ENCODE peak calls at places on chromosomes 3 and 15, in four cellular contexts. One of them, this sample, is unnamed.

GRCh38 chr15:65338366-65338765 is 33.9 kb downstream of the RNU5B-1 start:
- DNase-seq in HepG2: no peak
- DNase-seq in GM12878: no peak
- DNase-seq in GM12891: no peak
- DNase-seq in this sample: no peak

GRCh38 chr3:143171141-143171651 is 51.6 kb downstream of the CHST2 start:
- DNase-seq in GM12878: peak; percentile 77
- DNase-seq in GM12891: no peak
- DNase-seq in HepG2: no peak
- DNase-seq in this sample: no peak

GRCh38 chr15:39746176-39746575 is 36.5 kb downstream of the FSIP1 start:
- DNase-seq in GM12891: no peak
- DNase-seq in GM12878: no peak
- DNase-seq in HepG2: no peak
- DNase-seq in this sample: no peak

GRCh38 chr3:197680955-197681521 is 55.7 kb downstream of the RUBCN start:
- DNase-seq in HepG2: no peak
- DNase-seq in GM12878: no peak
- DNase-seq in GM12891: no peak
- DNase-seq in this sample: no peak

GRCh38 chr3:98528474-98529346 is 3.1 kb upstream of the GPR15 start:
- DNase-seq in HepG2: peak; percentile 14
- DNase-seq in GM12878: no peak
- DNase-seq in GM12891: no peak
- DNase-seq in this sample: no peak

GRCh38 chr3:49616491-49616941 is 57.6 kb upstream of the APEH start:
- DNase-seq in GM12878: no peak
- DNase-seq in HepG2: no peak
- DNase-seq in GM12891: no peak
- DNase-seq in this sample: no peak

GRCh38 chr15:45522931-45523331 is 376 bp upstream of the SLC30A4 start:
- DNase-seq in HepG2: no peak
- DNase-seq in GM12891: no peak
- DNase-seq in GM12878: no peak
- DNase-seq in this sample: no peak

GRCh38 chr3:194344012-194344411 is 7.1 kb downstream of the CPN2 start:
- DNase-seq in HepG2: peak; percentile 30
- DNase-seq in GM12878: no peak
- DNase-seq in GM12891: peak; percentile 84
- DNase-seq in this sample: peak; percentile 69

GRCh38 chr3:194826594-194826993 is 140.9 kb downstream of the FAM43A start:
- DNase-seq in HepG2: no peak
- DNase-seq in GM12891: no peak
- DNase-seq in GM12878: no peak
- DNase-seq in this sample: no peak

GRCh38 chr3:127849368-127849767 is 27.1 kb upstream of the MGLL start:
- DNase-seq in GM12878: no peak
- DNase-seq in HepG2: no peak
- DNase-seq in GM12891: no peak
- DNase-seq in this sample: no peak

DNA sequence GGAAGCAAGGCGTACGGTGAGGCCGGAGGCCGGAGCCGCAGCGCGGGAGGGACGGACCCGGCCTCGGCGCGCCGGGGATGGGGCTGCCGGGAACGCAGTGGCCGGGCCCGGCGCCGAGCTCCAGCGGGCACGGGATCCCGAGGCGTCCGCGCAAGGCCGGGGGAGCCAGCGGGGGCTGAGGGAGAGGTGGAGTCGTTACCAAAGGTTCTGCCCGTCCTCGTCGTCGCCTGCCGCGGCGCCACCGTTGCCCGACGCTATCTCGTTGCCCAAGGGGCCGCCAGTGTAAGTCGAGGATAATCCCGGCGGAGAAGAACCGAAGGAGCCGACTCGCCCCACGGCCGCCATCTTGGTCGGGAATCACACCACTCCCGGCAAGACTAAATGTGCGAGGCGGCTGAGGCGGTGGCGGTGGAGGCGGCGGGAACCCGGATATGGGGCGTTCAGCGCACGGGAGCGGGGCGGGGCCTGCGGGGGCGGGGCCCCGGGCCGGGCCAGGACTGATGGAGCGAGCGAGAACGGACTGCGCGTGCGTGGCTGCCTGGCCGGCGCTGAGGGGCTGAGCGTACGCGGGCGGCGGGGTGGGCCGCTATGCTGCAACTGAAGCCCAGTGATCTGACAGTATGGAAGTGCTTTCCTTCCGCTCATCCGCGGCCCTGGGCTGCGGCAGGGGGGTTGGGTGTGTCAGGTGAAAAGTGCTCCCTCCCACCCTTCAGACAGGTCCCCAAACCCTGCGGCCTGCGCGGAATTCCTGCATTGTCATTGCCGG is at the start of gene DYNC1LI1:
- DNase-seq in GM12878: peak; percentile 65
- DNase-seq in GM12891: peak; percentile 93
- DNase-seq in HepG2: peak; percentile 80
- DNase-seq in this sample: peak; percentile 87
- TF ChIP-seq POLR2A in GM12878: peak; percentile 97
- TF ChIP-seq POLR2A in GM12891: peak; percentile 68
- TF ChIP-seq POLR2A in HepG2: peak; percentile 76
- TF ChIP-seq POLR2A in this sample: peak; percentile 92

DNA sequence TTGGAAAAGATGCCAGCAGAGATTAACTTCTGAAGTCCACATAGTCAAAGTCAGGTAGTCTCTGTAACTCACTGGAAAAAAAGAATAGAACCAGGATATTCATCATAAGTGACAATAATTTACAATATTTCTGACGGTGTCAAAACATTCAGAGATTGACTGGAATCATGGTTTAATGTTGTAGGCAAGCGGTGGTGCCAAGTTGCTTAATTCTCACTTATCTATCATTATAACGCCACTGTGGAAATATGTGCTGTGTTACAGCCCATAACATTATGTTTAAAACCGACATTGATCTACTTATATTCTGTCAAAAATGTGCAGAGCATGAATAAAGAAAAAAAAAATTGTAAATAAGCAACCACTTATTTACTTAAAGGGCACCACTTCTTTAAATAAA is 801.7 kb downstream of the DIPK2A start:
- DNase-seq in GM12891: no peak
- DNase-seq in HepG2: no peak
- DNase-seq in GM12878: no peak
- DNase-seq in this sample: no peak
- TF ChIP-seq POLR2AphosphoS5 in GM12891: no peak
- TF ChIP-seq POLR2AphosphoS5 in HepG2: no peak
- TF ChIP-seq POLR2AphosphoS5 in GM12878: no peak
- TF ChIP-seq POLR2AphosphoS5 in this sample: no peak

GRCh38 chr3:46875560-46875959 is 2.0 kb upstream of the PTH1R start:
- DNase-seq in GM12891: no peak
- DNase-seq in HepG2: no peak
- DNase-seq in GM12878: no peak
- DNase-seq in this sample: no peak
- TF ChIP-seq TAF1 in GM12891: no peak
- TF ChIP-seq TAF1 in HepG2: no peak
- TF ChIP-seq TAF1 in GM12878: no peak
- TF ChIP-seq TAF1 in this sample: no peak

GRCh38 chr15:41971089-41971892 is 1.1 kb downstream of the EHD4 start:
- DNase-seq in HepG2: peak; percentile 61
- DNase-seq in GM12878: peak; percentile 89
- DNase-seq in GM12891: peak; percentile 56
- DNase-seq in this sample: peak; percentile 53
- TF ChIP-seq POLR2A in HepG2: no peak
- TF ChIP-seq POLR2A in GM12878: peak; percentile 71
- TF ChIP-seq POLR2A in GM12891: peak; percentile 93
- TF ChIP-seq POLR2A in this sample: peak; percentile 89

GRCh38 chr3:113685956-113686721 is 10.3 kb downstream of the USF3 start:
- DNase-seq in GM12891: no peak
- DNase-seq in HepG2: peak; percentile 78
- DNase-seq in GM12878: no peak
- DNase-seq in this sample: no peak
- TF ChIP-seq POLR2AphosphoS5 in GM12891: no peak
- TF ChIP-seq POLR2AphosphoS5 in HepG2: no peak
- TF ChIP-seq POLR2AphosphoS5 in GM12878: no peak
- TF ChIP-seq POLR2AphosphoS5 in this sample: no peak

DNA sequence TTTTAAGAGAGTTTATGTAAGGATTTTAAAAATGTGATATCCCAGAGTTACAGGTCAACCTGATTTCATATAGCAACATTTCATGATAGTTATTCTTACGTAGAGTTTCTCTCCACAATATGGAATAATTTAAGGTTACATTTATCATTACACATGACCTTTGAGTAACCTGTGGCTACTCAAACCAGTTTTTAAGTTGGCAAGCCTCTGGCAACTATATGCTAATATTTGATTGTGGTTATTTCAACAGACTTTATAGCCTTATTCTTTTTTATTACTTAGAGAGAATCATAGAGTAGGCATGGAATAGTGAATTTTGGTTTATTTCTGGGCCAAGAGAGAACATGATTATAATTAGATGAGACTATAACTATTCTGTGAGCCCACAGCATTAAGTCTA is 504.9 kb downstream of the NLGN1 start:
- DNase-seq in GM12878: no peak
- DNase-seq in GM12891: no peak
- DNase-seq in HepG2: no peak
- DNase-seq in this sample: no peak
- TF ChIP-seq TAF1 in GM12878: no peak
- TF ChIP-seq TAF1 in GM12891: no peak
- TF ChIP-seq TAF1 in HepG2: no peak
- TF ChIP-seq TAF1 in this sample: no peak

GRCh38 chr3:45562027-45562426 is 32.5 kb upstream of the LIMD1 start:
- DNase-seq in HepG2: no peak
- DNase-seq in GM12891: no peak
- DNase-seq in GM12878: no peak
- DNase-seq in this sample: no peak
- TF ChIP-seq POLR2A in HepG2: no peak
- TF ChIP-seq POLR2A in GM12891: no peak
- TF ChIP-seq POLR2A in GM12878: no peak
- TF ChIP-seq POLR2A in this sample: no peak

GRCh38 chr15:74531144-74531811 is 9.7 kb upstream of the ARID3B start:
- DNase-seq in GM12878: no peak
- DNase-seq in HepG2: peak; percentile 71
- DNase-seq in GM12891: no peak
- DNase-seq in this sample: no peak
- TF ChIP-seq POLR2AphosphoS5 in GM12878: no peak
- TF ChIP-seq POLR2AphosphoS5 in HepG2: no peak
- TF ChIP-seq POLR2AphosphoS5 in GM12891: no peak
- TF ChIP-seq POLR2AphosphoS5 in this sample: no peak

GRCh38 chr15:25544076-25544475 is 105.3 kb upstream of the UBE3A start:
- DNase-seq in HepG2: no peak
- DNase-seq in GM12878: no peak
- DNase-seq in GM12891: no peak
- DNase-seq in this sample: no peak

GRCh38 chr15:25545017-25545416 is 106.2 kb upstream of the UBE3A start:
- DNase-seq in GM12891: no peak
- DNase-seq in HepG2: no peak
- DNase-seq in GM12878: no peak
- DNase-seq in this sample: no peak

GRCh38 chr15:25543156-25543555 is 104.3 kb upstream of the UBE3A start:
- DNase-seq in GM12878: no peak
- DNase-seq in HepG2: no peak
- DNase-seq in GM12891: no peak
- DNase-seq in this sample: no peak

GRCh38 chr15:25542648-25543047 is 103.8 kb upstream of the UBE3A start:
- DNase-seq in GM12891: no peak
- DNase-seq in GM12878: no peak
- DNase-seq in HepG2: no peak
- DNase-seq in this sample: no peak

GRCh38 chr15:25541228-25541627 is 102.4 kb upstream of the UBE3A start:
- DNase-seq in GM12878: no peak
- DNase-seq in HepG2: no peak
- DNase-seq in GM12891: no peak
- DNase-seq in this sample: no peak
- TF ChIP-seq TAF1 in GM12878: no peak
- TF ChIP-seq TAF1 in HepG2: no peak
- TF ChIP-seq TAF1 in GM12891: no peak
- TF ChIP-seq TAF1 in this sample: no peak

This sample was measured in GM12892.